ENCODE peak calls at places on chromosomes 6 and 20, in nine cellular contexts. E is dermis microvascular lymphatic vessel endothelial cell, A is NCI-H1092 treated with DMSO at 0.1 percent for 48 hours, H is Calu3, T is mesendoderm, O is WTC11, G is GM04503, M is GM12864, L is T1000. K is an unnamed sample.

GRCh38 chr20:62372042-62372993 is 5.2 kb upstream of the LAMA5 start:
- DNase-seq in T (no peak), M (no peak), H (no peak), L (no peak), E (no peak), O (no peak), G (no peak), A (no peak), K (no peak)

GRCh38 chr6:40778186-40778585 is 191.0 kb upstream of the LRFN2 start:
- DNase-seq in H (no peak), M (no peak), E (peak), O (no peak), L (no peak), T (peak), A (no peak), G (no peak), K (peak)

GRCh38 chr6:139230421-139230840 is 61.4 kb downstream of the TXLNB start:
- DNase-seq in H (no peak), L (no peak), T (peak), E (peak), O (no peak), A (peak), M (no peak), G (no peak), K (no peak)

GRCh38 chr6:157832250-157832967 is 9.4 kb downstream of the SNX9 start:
- DNase-seq in G (no peak), O (no peak), T (no peak), H (no peak), E (peak), M (no peak), L (no peak), A (no peak), K (no peak)

GRCh38 chr20:48841196-48841860 is 13.5 kb upstream of the PREX1 start:
- DNase-seq in O (no peak), H (no peak), G (no peak), M (no peak), A (no peak), T (no peak), E (no peak), L (no peak), K (no peak)

GRCh38 chr6:143232849-143233248 is 172.2 kb downstream of the AIG1 start:
- DNase-seq in T (peak), A (peak), E (peak), M (no peak), O (peak), L (no peak), H (peak), G (no peak), K (peak)

GRCh38 chr20:35311409-35311808 is 19.2 kb upstream of the FAM83C start:
- DNase-seq in T (peak), H (peak), M (peak), L (no peak), A (no peak), E (peak), G (no peak), O (no peak), K (no peak)

GRCh38 chr20:52754366-52754765 is 217.8 kb upstream of the TSHZ2 start:
- DNase-seq in T (no peak), L (no peak), G (peak), M (no peak), O (no peak), H (no peak), A (no peak), E (no peak), K (no peak)

GRCh38 chr6:146246028-146246427 is 217.2 kb downstream of the GRM1 start:
- DNase-seq in H (no peak), T (no peak), M (no peak), O (no peak), G (no peak), A (no peak), L (no peak), E (no peak), K (no peak)

GRCh38 chr6:156777866-156778614 is 862 bp downstream of the ARID1B start:
- DNase-seq in O (peak), G (no peak), A (peak), E (peak), T (peak), M (no peak), H (peak), L (peak), K (no peak)

GRCh38 chr6:6884193-6884627 is 223.6 kb upstream of the RREB1 start:
- DNase-seq in M (no peak), O (no peak), A (no peak), T (no peak), H (no peak), E (no peak), G (no peak), L (no peak), K (no peak)

GRCh38 chr20:25372584-25373336 is 17.9 kb downstream of the ABHD12 start:
- DNase-seq in E (no peak), M (no peak), L (peak), O (no peak), T (no peak), H (no peak), G (peak), A (no peak), K (peak)

GRCh38 chr6:97626586-97627441 is 343.8 kb upstream of the MMS22L start:
- DNase-seq in M (no peak), H (no peak), T (no peak), O (no peak), G (no peak), A (peak), L (no peak), E (no peak), K (no peak)

GRCh38 chr20:445514-446336 is 16.6 kb downstream of the TBC1D20 start:
- DNase-seq in T (no peak), E (peak), A (no peak), H (no peak), O (no peak), L (no peak), G (no peak), M (no peak), K (no peak)

GRCh38 chr6:64290867-64291266 is 655.3 kb downstream of the PHF3 start:
- DNase-seq in G (no peak), H (no peak), L (no peak), A (no peak), M (no peak), E (no peak), O (no peak), T (no peak), K (no peak)

GRCh38 chr20:20552076-20552475 is 160.4 kb downstream of the RALGAPA2 start:
- DNase-seq in L (no peak), A (peak), H (no peak), M (no peak), E (no peak), O (no peak), G (no peak), T (no peak), K (no peak)

GRCh38 chr6:81876977-81877376 is 124.5 kb upstream of the TENT5A start:
- DNase-seq in T (no peak), A (no peak), L (no peak), M (no peak), E (no peak), O (no peak), H (no peak), G (no peak), K (peak)

GRCh38 chr20:44736170-44737021 is 9.3 kb upstream of the KCNK15 start:
- DNase-seq in M (peak), A (peak), H (peak), G (peak), T (peak), L (peak), E (peak), O (peak), K (no peak)

GRCh38 chr6:53796791-53797190 is 2.0 kb downstream of the LRRC1 start:
- DNase-seq in M (no peak), G (no peak), H (no peak), E (peak), T (no peak), L (no peak), O (no peak), A (no peak), K (no peak)

GRCh38 chr6:145948328-145948727 is 15.8 kb downstream of the SHPRH start:
- DNase-seq in E (no peak), L (no peak), H (no peak), T (peak), A (no peak), O (no peak), M (no peak), G (no peak), K (no peak)

GRCh38 chr6:122389704-122390103 is 9.7 kb upstream of the HSF2 start:
- DNase-seq in E (no peak), O (no peak), L (no peak), T (peak), G (no peak), M (no peak), A (peak), H (no peak), K (no peak)

K was measured in H54.